ENCODE peak calls at places on chromosomes 5 and 9, in five cellular contexts. P is tibial nerve, F is HCT116, O is heart left ventricle, T is ascending aorta. L is an unnamed sample.

GRCh38 chr5:91541696-91542095 is 158.6 kb upstream of the ARRDC3 start:
- DNase-seq in F (peak; percentile 1), O (no peak), T (no peak), P (no peak), L (no peak)

GRCh38 chr9:114303977-114304376 is 18.9 kb upstream of the ORM1 start:
- DNase-seq in O (no peak), T (no peak), F (no peak), P (no peak), L (no peak)

GRCh38 chr9:10232352-10232930 is 380.4 kb downstream of the PTPRD start:
- DNase-seq in T (no peak), P (no peak), O (no peak), F (no peak), L (no peak)

GRCh38 chr5:149937610-149938009 is 7.0 kb downstream of the PDE6A start:
- DNase-seq in O (no peak), F (no peak), T (no peak), P (no peak), L (no peak)

GRCh38 chr5:149838881-149839739 is 105.5 kb downstream of the PDE6A start:
- DNase-seq in P (no peak), F (peak; percentile 22), T (no peak), O (no peak), L (no peak)

GRCh38 chr5:138138949-138139775 is at the start of gene NME5:
- DNase-seq in P (peak; percentile 25), F (peak; percentile 48), T (no peak), O (peak; percentile 80), L (peak; percentile 61)

GRCh38 chr9:111873901-111874300 is 22.7 kb upstream of the UGCG start:
- DNase-seq in O (no peak), P (no peak), T (no peak), F (no peak), L (no peak)

GRCh38 chr9:35845824-35846771 is 17.1 kb downstream of the TMEM8B start:
- DNase-seq in O (no peak), T (no peak), F (no peak), P (no peak), L (no peak)

GRCh38 chr5:132265336-132266030 is 8.0 kb downstream of the PDLIM4 start:
- DNase-seq in T (no peak), F (no peak), O (no peak), P (peak; percentile 57), L (peak; percentile 38)

GRCh38 chr9:115551396-115551795 is 433.4 kb upstream of the TNC start:
- DNase-seq in O (no peak), T (no peak), P (no peak), F (no peak), L (no peak)

GRCh38 chr5:178228609-178229008 is 4.0 kb downstream of the PHYKPL start:
- DNase-seq in O (peak; percentile 11), P (no peak), F (no peak), T (no peak), L (no peak)

GRCh38 chr5:151359391-151359790 is 12.0 kb upstream of the SLC36A2 start:
- DNase-seq in F (no peak), P (no peak), T (no peak), O (no peak), L (no peak)
- H3K9me3 ChIP-seq in F (no peaks in the 10 kb centered on the region), P (no peaks in the 10 kb centered on the region), T (no peaks in the 10 kb centered on the region), O (no peaks in the 10 kb centered on the region), L (peaks cover 27% of the 10 kb centered on the region)

GRCh38 chr5:124706729-124707361 is 39.6 kb downstream of the ZNF608 start:
- DNase-seq in T (no peak), P (peak; percentile 13), O (peak; percentile 74), F (no peak), L (peak; percentile 68)
- H3K4me3 ChIP-seq in T (no peak overlapping the region), P (no peak overlapping the region), O (no peak overlapping the region), F (no peak overlapping the region), L (peak overlapping the region; percentile 18)

DNA sequence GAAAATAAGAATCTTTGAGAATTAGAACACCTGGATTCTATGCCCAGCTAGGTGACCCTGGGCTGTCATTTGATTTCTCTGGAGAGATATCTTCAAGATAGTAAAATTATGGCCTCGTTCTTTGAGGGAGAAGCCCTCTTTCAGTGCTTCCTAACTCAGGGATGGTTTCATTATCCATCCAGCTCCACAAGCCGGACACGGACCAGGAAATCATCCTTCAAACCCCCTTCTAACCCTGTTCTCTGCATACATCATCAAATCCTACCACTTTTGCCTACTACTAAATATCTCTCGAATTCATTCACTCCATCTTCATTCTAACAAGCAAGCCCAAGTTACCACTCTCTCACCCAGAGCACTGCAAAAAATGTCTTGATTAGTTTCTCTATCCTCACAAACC is 57.2 kb downstream of the MAPKAP1 start:
- DNase-seq in O (no peak), P (no peak), T (no peak), F (no peak), L (no peak)
- H3K4me1 ChIP-seq in O (peaks cover 25% of the 10 kb centered on the region), P (peaks cover 33% of the 10 kb centered on the region), T (no peaks in the 10 kb centered on the region), F (peaks cover 18% of the 10 kb centered on the region), L (peaks cover 41% of the 10 kb centered on the region)

DNA sequence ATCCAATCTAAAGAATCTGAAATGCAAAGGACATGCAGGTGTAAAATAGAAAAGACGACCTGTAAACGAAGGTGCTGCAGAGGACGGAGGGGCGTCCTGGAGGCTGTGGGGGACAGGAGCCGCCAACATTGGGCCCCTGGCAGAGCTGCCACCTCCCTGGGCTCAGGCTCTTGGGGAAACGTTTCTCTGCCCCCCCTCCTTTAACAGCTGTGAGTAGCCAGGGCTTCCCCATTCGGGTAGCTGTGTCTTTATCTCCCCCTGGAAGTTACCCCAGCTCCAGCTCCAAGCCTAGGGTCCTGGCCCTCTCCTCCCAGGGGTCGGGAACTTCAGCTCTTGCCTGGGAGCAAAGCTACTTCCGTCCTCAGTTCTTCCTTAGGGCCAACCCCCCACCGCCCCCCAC is 51.5 kb downstream of the PSD2 start:
- DNase-seq in T (no peak), O (no peak), P (no peak), F (no peak), L (no peak)
- H3K9me3 ChIP-seq in T (no peaks in the 10 kb centered on the region), O (no peaks in the 10 kb centered on the region), P (no peaks in the 10 kb centered on the region), F (no peaks in the 10 kb centered on the region), L (no peaks in the 10 kb centered on the region)

GRCh38 chr5:154849261-154849660 is 1.1 kb downstream of the FAXDC2 start:
- DNase-seq in O (no peak), F (no peak), P (no peak), T (no peak), L (no peak)
- H3K4me3 ChIP-seq in O (peak overlapping the region; percentile 64), F (no peak overlapping the region), P (peak overlapping the region; percentile 53), T (peak overlapping the region; percentile 48), L (peak overlapping the region; percentile 66)

GRCh38 chr9:97504381-97505216 is 3.1 kb downstream of the TMOD1 start:
- DNase-seq in O (no peak), F (no peak), T (no peak), P (no peak), L (peak; percentile 34)

GRCh38 chr9:97503862-97504210 is 2.4 kb downstream of the TMOD1 start:
- DNase-seq in P (no peak), T (no peak), F (no peak), O (no peak), L (no peak)

GRCh38 chr9:97502222-97502983 is 937 bp downstream of the TMOD1 start:
- DNase-seq in F (no peak), O (peak; percentile 57), T (no peak), P (no peak), L (peak; percentile 45)

GRCh38 chr9:97501972-97502221 is 431 bp downstream of the TMOD1 start:
- DNase-seq in P (no peak), T (no peak), F (no peak), O (no peak), L (no peak)

GRCh38 chr9:97502984-97503861 is 1.8 kb downstream of the TMOD1 start:
- DNase-seq in P (no peak), F (no peak), O (no peak), T (no peak), L (no peak)
- H3K4me1 ChIP-seq in P (peaks cover 12% of the 10 kb centered on the region), F (no peaks in the 10 kb centered on the region), O (peaks cover 63% of the 10 kb centered on the region), T (no peaks in the 10 kb centered on the region), L (peaks cover 61% of the 10 kb centered on the region)

GRCh38 chr5:10370931-10371330 is 17.4 kb downstream of the MARCHF6 start:
- DNase-seq in O (no peak), P (no peak), T (no peak), F (no peak), L (no peak)
- H3K9me3 ChIP-seq in O (no peaks in the 10 kb centered on the region), P (no peaks in the 10 kb centered on the region), T (no peaks in the 10 kb centered on the region), F (no peaks in the 10 kb centered on the region), L (no peaks in the 10 kb centered on the region)

DNA sequence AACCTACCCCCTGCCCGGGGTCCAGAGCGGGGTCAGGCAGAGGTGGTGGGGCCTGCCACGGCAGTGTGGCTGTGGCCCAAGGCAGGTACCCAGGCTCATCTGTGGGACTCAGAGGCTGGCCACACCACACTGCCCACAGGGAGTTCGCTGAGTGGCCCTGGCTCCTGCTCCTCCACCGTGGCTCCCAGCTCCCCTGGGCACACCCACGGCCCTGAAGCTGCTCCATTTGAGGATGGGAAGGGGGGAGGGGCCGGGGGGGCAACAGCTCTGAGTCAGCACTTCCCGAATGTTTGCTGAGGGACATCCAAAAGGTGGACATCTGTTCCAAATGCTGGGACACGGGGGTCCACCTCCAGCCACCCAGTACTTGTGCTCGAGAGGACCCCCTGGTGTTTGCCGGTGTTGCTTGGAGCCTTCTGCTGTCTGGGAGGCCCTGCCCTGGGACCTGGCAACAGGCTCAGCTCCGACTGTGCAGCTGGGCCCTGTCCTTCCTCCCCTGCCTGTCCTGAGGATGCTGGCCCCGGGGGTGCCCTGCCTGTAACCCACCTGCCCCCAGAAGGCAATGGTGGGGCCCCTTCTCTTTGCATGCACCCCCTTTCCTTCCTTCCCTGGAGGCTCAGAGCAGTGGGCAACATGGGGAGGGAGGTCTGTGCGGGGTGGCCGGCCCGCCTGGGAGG is 2.5 kb upstream of the NRARP start:
- DNase-seq in O (peak; percentile 25), T (no peak), P (no peak), F (no peak), L (no peak)
- H3K4me3 ChIP-seq in O (no peak overlapping the region), T (peak overlapping the region; percentile 2), P (no peak overlapping the region), F (no peak overlapping the region), L (peak overlapping the region; percentile 1)

L was measured in heart right ventricle.